ENCODE peak calls at places on chromosomes 1 and 21, in four cellular contexts. I is tibial artery; U is CD4-positive, alpha-beta memory T cell; C is RWPE2. Z is an unnamed sample. For H3K9me3, the result is how much of the 10 kb centered on the place peaks cover.

GRCh38 chr1:161068306-161069200 is 1.1 kb downstream of the ARHGAP30 start:
- DNase-seq in I (peak), U (peak), C (no peak), Z (no peak)

GRCh38 chr1:207826557-207827487 is 75.0 kb downstream of the CD46 start:
- DNase-seq in C (no peak), I (peak), U (no peak), Z (no peak)

GRCh38 chr1:67973061-67973460 is 77.4 kb downstream of the DIRAS3 start:
- DNase-seq in I (no peak), U (no peak), C (no peak), Z (no peak)

GRCh38 chr1:213051127-213051880 is at the start of gene RPS6KC1:
- DNase-seq in U (peak), I (peak), C (peak), Z (peak)

GRCh38 chr1:193733674-193734073 is 547.3 kb upstream of the B3GALT2 start:
- DNase-seq in C (no peak), U (no peak), I (no peak), Z (no peak)

GRCh38 chr1:106975944-106976343 is 80.5 kb upstream of the PRMT6 start:
- DNase-seq in I (no peak), C (no peak), U (no peak), Z (no peak)

GRCh38 chr1:16101618-16102017 is 28.2 kb upstream of the FAM131C start:
- DNase-seq in C (no peak), U (no peak), I (no peak), Z (no peak)

GRCh38 chr1:160837558-160838205 is 25.0 kb downstream of the CD244 start:
- DNase-seq in U (peak), C (no peak), I (no peak), Z (no peak)

GRCh38 chr1:21293537-21294265 is 3.4 kb upstream of the ECE1 start:
- DNase-seq in C (no peak), U (peak), I (no peak), Z (no peak)

GRCh38 chr1:204889681-204890373 is 19.2 kb downstream of the NFASC start:
- DNase-seq in U (no peak), I (no peak), C (no peak), Z (no peak)

GRCh38 chr21:43808832-43809251 is 19.5 kb downstream of the RRP1 start:
- DNase-seq in C (no peak), I (no peak), U (no peak), Z (peak)

GRCh38 chr1:95730986-95731385 is 497.0 kb downstream of the RWDD3 start:
- DNase-seq in C (peak), I (no peak), U (no peak), Z (no peak)

GRCh38 chr1:186244825-186245224 is 130.2 kb downstream of the TPR start:
- DNase-seq in I (no peak), C (no peak), U (no peak), Z (no peak)

DNA sequence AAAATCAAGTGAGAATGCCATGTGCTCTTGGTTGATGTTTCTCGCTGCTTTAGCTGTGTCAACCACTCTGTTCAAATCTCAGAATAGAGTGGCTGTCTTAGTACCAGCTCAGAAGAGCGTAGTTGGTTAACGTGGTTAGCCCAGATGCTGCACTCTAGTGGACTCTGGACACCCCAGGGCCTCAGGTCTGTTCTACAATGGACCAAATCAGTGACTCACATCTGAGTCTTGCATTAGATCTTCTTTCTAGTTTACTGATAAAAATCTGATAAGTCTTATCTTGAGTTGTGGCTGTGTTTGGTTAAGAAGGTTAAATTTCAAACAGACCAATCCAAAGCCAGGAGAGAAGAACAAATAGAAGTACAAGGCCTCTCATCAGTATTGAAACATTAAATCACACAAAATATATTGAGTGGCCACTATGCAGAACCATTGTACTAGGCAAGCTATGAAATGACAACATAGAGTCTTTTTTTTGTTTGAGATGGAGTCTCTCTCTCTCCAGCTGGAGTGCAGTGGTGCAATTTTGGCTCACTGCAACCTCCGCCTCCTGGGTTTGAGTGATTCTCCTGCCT is 104.1 kb downstream of the NR5A2 start:
- DNase-seq in C (no peak), U (no peak), I (no peak), Z (no peak)
- H3K27ac ChIP-seq in C (no peak), U (no peak), I (no peak), Z (no peak)

DNA sequence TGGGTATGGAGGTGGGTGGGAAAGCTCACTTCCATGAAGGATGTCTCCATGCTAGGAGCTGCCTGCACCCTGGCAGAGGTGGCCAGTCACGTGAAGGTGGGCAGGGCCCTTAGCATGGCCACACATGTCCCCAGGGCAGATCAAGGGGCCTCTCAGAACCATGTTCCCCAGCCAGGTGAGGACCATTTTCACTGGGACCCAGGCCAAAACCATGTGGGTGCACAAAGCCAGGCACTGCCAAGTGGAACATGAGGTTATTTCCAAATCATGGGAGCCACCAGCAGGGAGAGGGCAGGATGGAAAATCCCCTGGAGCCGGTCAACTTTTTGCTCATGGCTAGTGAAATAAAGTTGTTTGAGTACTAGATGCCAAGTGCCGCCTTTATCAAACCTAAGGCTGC is 9.7 kb downstream of the ZNF692 start:
- DNase-seq in I (no peak), C (no peak), U (no peak), Z (no peak)
- H3K9me3 ChIP-seq in I (under half), C (under half), U (under half), Z (under half)

DNA sequence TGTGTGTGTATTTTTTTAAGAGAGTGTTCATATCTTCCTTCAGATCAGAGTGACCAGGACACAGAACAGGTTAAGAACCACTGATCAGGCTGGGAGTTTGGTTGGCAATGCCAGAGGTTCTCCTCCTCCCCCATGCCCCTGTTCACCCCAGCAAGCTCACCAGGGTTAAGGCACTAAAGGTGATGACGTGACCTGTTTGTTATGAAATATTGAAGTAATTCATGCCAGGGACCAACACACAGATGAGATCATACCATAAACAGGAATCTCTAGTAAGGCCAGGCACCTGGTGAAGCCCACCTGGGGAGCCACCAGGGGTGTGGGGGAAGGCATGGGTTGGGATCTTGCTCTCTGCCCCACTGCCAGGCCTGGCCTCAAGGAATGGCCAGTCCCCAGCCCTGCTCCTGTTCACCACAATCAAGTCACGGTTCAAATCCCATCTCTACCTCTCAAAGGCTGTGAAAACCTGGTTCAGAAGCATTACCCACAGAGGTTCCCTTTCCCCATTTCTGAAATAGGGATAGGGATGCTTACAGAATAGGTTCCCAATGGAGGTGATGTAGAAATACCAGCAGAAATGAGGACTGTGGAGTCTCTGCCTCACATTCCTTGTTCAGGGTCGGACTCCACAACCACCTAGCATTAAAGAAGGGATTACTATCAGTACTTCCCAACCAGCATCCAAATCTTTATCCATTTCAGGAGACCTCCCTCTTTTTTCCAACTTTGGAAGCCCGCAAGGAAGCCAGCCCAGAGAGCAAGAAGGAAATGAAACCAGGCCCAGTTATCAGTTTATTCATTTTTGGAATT is 2.4 kb downstream of the ID3 start:
- DNase-seq in I (no peak), U (no peak), C (no peak), Z (no peak)
- H3K27ac ChIP-seq in I (peak), U (peak), C (peak), Z (peak)

GRCh38 chr1:31781138-31782065 is 17.3 kb upstream of the ADGRB2 start:
- DNase-seq in I (no peak), U (no peak), C (no peak), Z (no peak)
- H3K9me3 ChIP-seq in I (under half), U (under half), C (under half), Z (under half)

DNA sequence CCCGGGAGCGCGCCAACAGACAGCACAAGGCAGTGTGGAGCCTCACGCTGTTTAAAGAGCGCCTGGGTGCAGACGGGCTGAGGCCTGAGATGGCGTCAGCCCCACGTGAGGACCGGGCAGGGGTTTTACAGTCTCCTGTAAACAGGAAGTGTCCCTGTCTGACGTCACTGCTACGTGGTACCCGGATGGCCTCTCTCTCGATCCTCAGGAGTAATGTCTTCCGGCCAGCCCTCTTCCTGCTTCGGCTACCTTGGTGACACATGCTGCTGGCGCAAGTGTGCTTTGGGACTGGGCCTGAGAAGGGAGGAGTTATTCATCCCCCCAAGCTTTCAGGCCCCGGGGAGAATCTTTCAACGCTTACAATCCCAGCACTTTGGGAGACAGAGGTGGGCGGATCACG is 41.2 kb downstream of the CNST start:
- DNase-seq in U (no peak), C (no peak), I (no peak), Z (no peak)
- H3K27ac ChIP-seq in U (no peak), C (no peak), I (no peak), Z (no peak)

GRCh38 chr1:104466068-104466467 is 716.4 kb downstream of the AMY1C start:
- DNase-seq in I (no peak), C (no peak), U (no peak), Z (no peak)

GRCh38 chr1:104463126-104463697 is 713.5 kb downstream of the AMY1C start:
- DNase-seq in I (no peak), C (no peak), U (no peak), Z (no peak)

GRCh38 chr1:104460880-104461279 is 711.2 kb downstream of the AMY1C start:
- DNase-seq in I (no peak), U (no peak), C (no peak), Z (no peak)
- H3K9me3 ChIP-seq in I (under half), U (under half), C (under half), Z (under half)

Z was measured in pancreas.